ENCODE peak calls at places on chromosomes 2 and 18, in nine cellular contexts. W is tibial nerve, I is ovary, F is SK-N-SH, K is stomach, M is suprapubic skin, O is A549, A is sigmoid colon, H is HepG2. V is an unnamed sample.

GRCh38 chr2:63692002-63692606 is 103.3 kb downstream of the MDH1 start:
- DNase-seq in H (peak), A (no peak), F (peak), M (no peak), O (peak), I (no peak), W (peak), K (no peak), V (no peak)

GRCh38 chr18:59733411-59733810 is 36.2 kb upstream of the CCBE1 start:
- DNase-seq in F (no peak), I (no peak), O (no peak), M (no peak), W (no peak), A (no peak), K (no peak), H (no peak), V (no peak)

GRCh38 chr2:31523871-31524492 is 56.8 kb downstream of the SRD5A2 start:
- DNase-seq in M (no peak), K (peak), I (peak), F (peak), O (peak), A (no peak), W (peak), H (peak), V (peak)

GRCh38 chr2:138874251-138874650 is 94.1 kb upstream of the NXPH2 start:
- DNase-seq in A (no peak), K (no peak), H (no peak), W (no peak), M (no peak), I (no peak), F (no peak), O (no peak), V (no peak)

GRCh38 chr2:227503433-227504406 is 31.8 kb downstream of the AGFG1 start:
- DNase-seq in F (no peak), O (peak), H (peak), I (no peak), A (no peak), W (no peak), M (no peak), K (peak), V (peak)

GRCh38 chr2:190759749-190760213 is 110.9 kb downstream of the NAB1 start:
- DNase-seq in F (no peak), M (no peak), I (no peak), O (peak), H (peak), W (no peak), K (no peak), A (no peak), V (no peak)

GRCh38 chr2:240556553-240557100 is 1.2 kb downstream of the ANKMY1 start:
- DNase-seq in O (peak), W (no peak), M (peak), I (peak), F (peak), H (peak), A (no peak), K (peak), V (peak)

GRCh38 chr2:237181844-237182243 is 96.2 kb downstream of the COPS8 start:
- DNase-seq in K (no peak), I (peak), O (peak), H (no peak), A (peak), W (peak), M (no peak), F (no peak), V (no peak)

GRCh38 chr2:201122276-201122675 is 6.3 kb downstream of the CFLAR start:
- DNase-seq in W (no peak), M (no peak), O (no peak), A (no peak), H (no peak), F (no peak), I (no peak), K (no peak), V (no peak)

GRCh38 chr18:34493099-34493544 is 217.0 kb upstream of the DTNA start:
- DNase-seq in H (peak), K (peak), M (peak), O (no peak), W (peak), A (peak), I (peak), F (peak), V (peak)

GRCh38 chr2:3356799-3357198 is 20.8 kb downstream of the EIPR1 start:
- DNase-seq in F (no peak), K (no peak), H (no peak), A (no peak), M (no peak), I (no peak), W (no peak), O (no peak), V (no peak)

GRCh38 chr2:192007819-192008218 is 160.9 kb upstream of the CAVIN2 start:
- DNase-seq in A (no peak), I (no peak), K (no peak), F (no peak), M (no peak), W (no peak), H (no peak), O (no peak), V (no peak)

GRCh38 chr2:145777297-145777696 is 1257.4 kb upstream of the ZEB2 start:
- DNase-seq in W (no peak), M (no peak), K (no peak), A (no peak), F (no peak), H (peak), O (no peak), I (no peak), V (no peak)

GRCh38 chr18:59767732-59768131 is 70.5 kb upstream of the CCBE1 start:
- DNase-seq in O (no peak), K (no peak), M (no peak), H (no peak), I (no peak), A (no peak), W (no peak), F (no peak), V (no peak)

GRCh38 chr2:227228061-227228667 is 63.7 kb downstream of the COL4A3 start:
- DNase-seq in W (no peak), H (no peak), M (peak), K (peak), O (peak), I (no peak), F (peak), A (peak), V (peak)

GRCh38 chr2:18304849-18305248 is 255.6 kb downstream of the RDH14 start:
- DNase-seq in F (no peak), H (no peak), I (no peak), W (no peak), M (no peak), O (no peak), K (no peak), A (no peak), V (no peak)

GRCh38 chr2:191636235-191636543 is 41.7 kb upstream of the NABP1 start:
- DNase-seq in K (no peak), H (peak), A (no peak), M (no peak), O (no peak), W (no peak), I (no peak), F (no peak), V (no peak)

GRCh38 chr2:224022474-224022873 is 16.6 kb downstream of the SERPINE2 start:
- DNase-seq in H (no peak), K (no peak), M (no peak), W (no peak), O (no peak), A (no peak), I (no peak), F (no peak), V (no peak)

GRCh38 chr2:11710632-11711381 is 35.6 kb upstream of the LPIN1 start:
- DNase-seq in A (no peak), K (peak), O (no peak), H (no peak), I (no peak), M (no peak), W (no peak), F (no peak), V (no peak)

GRCh38 chr2:23065210-23065609 is 319.8 kb upstream of the KLHL29 start:
- DNase-seq in K (no peak), A (no peak), F (no peak), W (no peak), M (no peak), O (no peak), I (no peak), H (no peak), V (no peak)

GRCh38 chr2:159201321-159202063 is 85.0 kb downstream of the WDSUB1 start:
- DNase-seq in F (no peak), M (no peak), H (no peak), O (no peak), W (no peak), I (no peak), A (no peak), K (no peak), V (no peak)

GRCh38 chr2:212897296-212897695 is 254.1 kb downstream of the IKZF2 start:
- DNase-seq in O (no peak), F (no peak), H (no peak), I (no peak), W (no peak), M (no peak), A (no peak), K (no peak), V (no peak)

GRCh38 chr2:48971801-48972200 is 182.5 kb downstream of the FSHR start:
- DNase-seq in M (no peak), A (no peak), W (no peak), K (no peak), H (no peak), F (no peak), O (no peak), I (no peak), V (no peak)

GRCh38 chr2:98795535-98795902 is 64.6 kb upstream of the MGAT4A start:
- DNase-seq in M (no peak), A (no peak), I (no peak), W (no peak), O (no peak), F (no peak), K (no peak), H (peak), V (no peak)

GRCh38 chr2:37917281-37918228 is 7.5 kb upstream of the RMDN2 start:
- DNase-seq in K (no peak), H (no peak), W (no peak), I (no peak), F (no peak), A (no peak), M (no peak), O (no peak), V (no peak)

GRCh38 chr2:178845565-178846457 is 38.6 kb upstream of the TTN start:
- DNase-seq in H (no peak), W (no peak), I (no peak), O (no peak), M (no peak), K (no peak), F (no peak), A (no peak), V (no peak)

GRCh38 chr2:1486670-1487069 is 73.4 kb downstream of the TPO start:
- DNase-seq in M (no peak), W (no peak), K (no peak), O (no peak), H (no peak), F (no peak), I (no peak), A (peak), V (no peak)

GRCh38 chr2:231707625-231708049 is 688 bp upstream of the PTMA start:
- DNase-seq in W (peak), A (no peak), M (peak), F (peak), K (no peak), H (no peak), I (peak), O (no peak), V (no peak)

GRCh38 chr2:216497382-216497781 is 1.3 kb upstream of the RPL37A start:
- DNase-seq in H (no peak), I (no peak), O (no peak), K (no peak), W (no peak), A (no peak), M (no peak), F (no peak), V (no peak)

GRCh38 chr18:500230-500555 is 308 bp downstream of the COLEC12 start:
- DNase-seq in W (no peak), F (peak), O (no peak), M (no peak), H (no peak), K (no peak), A (peak), I (no peak), V (no peak)

GRCh38 chr2:99404800-99405669 is 67.8 kb downstream of the EIF5B start:
- DNase-seq in H (no peak), W (no peak), K (no peak), A (no peak), F (no peak), M (no peak), I (no peak), O (no peak), V (no peak)

GRCh38 chr2:105893011-105893995 is 148.6 kb downstream of the NCK2 start:
- DNase-seq in O (no peak), M (no peak), W (no peak), K (no peak), A (no peak), H (no peak), F (no peak), I (no peak), V (no peak)

GRCh38 chr2:205405752-205406151 is 276.5 kb upstream of the NRP2 start:
- DNase-seq in F (no peak), O (no peak), I (no peak), M (no peak), A (no peak), K (no peak), H (no peak), W (no peak), V (no peak)

GRCh38 chr2:143617803-143618415 is 488.7 kb downstream of the ARHGAP15 start:
- DNase-seq in W (no peak), K (no peak), F (no peak), A (no peak), O (no peak), H (no peak), M (no peak), I (no peak), V (no peak)

GRCh38 chr2:118148133-118148532 is 59.9 kb downstream of the INSIG2 start:
- DNase-seq in I (no peak), F (no peak), K (no peak), H (no peak), A (no peak), W (no peak), O (no peak), M (no peak), V (no peak)

GRCh38 chr2:150303281-150303680 is 184.2 kb downstream of the RND3 start:
- DNase-seq in H (no peak), A (no peak), O (no peak), M (no peak), F (no peak), K (no peak), W (no peak), I (no peak), V (no peak)

GRCh38 chr2:211237586-211237985 is 681.2 kb downstream of the CPS1 start:
- DNase-seq in O (no peak), W (no peak), M (no peak), F (no peak), H (no peak), I (no peak), K (no peak), A (no peak), V (no peak)

GRCh38 chr2:66846887-66847286 is 412.0 kb downstream of the MEIS1 start:
- DNase-seq in O (no peak), W (no peak), M (no peak), F (no peak), A (no peak), I (no peak), K (no peak), H (peak), V (no peak)

GRCh38 chr2:181176540-181176939 is 196.1 kb downstream of the UBE2E3 start:
- DNase-seq in I (no peak), O (no peak), M (no peak), W (no peak), H (no peak), A (no peak), F (no peak), K (no peak), V (no peak)

GRCh38 chr2:181178130-181178529 is 197.7 kb downstream of the UBE2E3 start:
- DNase-seq in M (no peak), H (no peak), I (no peak), F (no peak), K (no peak), O (no peak), A (no peak), W (no peak), V (no peak)

GRCh38 chr2:181174880-181175590 is 194.6 kb downstream of the UBE2E3 start:
- DNase-seq in K (no peak), I (no peak), A (no peak), M (no peak), W (no peak), F (no peak), H (no peak), O (no peak), V (no peak)

GRCh38 chr2:181177376-181177775 is 197.0 kb downstream of the UBE2E3 start:
- DNase-seq in H (no peak), I (no peak), A (no peak), O (no peak), K (no peak), F (no peak), M (no peak), W (no peak), V (no peak)

DNA sequence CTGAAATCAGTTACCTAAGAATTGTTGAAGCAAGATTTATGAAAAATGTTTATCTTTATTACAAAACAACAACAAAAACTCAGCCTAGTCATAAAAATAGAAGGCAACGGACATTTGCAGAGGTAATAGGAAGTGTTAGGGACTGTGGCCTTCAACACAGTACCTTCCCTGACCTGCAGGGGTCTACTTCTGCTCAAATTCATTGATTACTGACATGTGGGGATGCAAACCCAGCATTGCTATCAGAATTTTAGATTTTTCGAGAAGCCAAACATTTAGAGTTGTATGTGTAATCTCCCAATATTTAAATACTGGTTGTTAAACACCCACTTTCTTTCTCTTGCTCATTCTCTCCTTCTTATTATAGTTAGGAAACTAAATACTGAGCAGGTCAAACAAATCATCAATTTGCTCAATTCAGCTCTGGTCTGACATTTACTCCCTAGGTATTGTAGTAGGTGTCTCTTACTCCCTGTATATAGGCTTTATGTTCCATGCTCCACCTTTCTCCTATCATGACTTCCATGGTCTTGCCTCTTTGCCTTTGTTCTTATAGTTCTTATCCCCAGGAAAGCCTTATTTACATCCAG is 198.5 kb downstream of the UBE2E3 start:
- DNase-seq in A (no peak), I (no peak), H (peak), W (no peak), F (peak), M (no peak), O (no peak), K (no peak), V (no peak)
- TF ChIP-seq CTCF in A (no peak), I (no peak), H (peak), W (peak), F (peak), M (peak), O (no peak), K (peak), V (no peak)

DNA sequence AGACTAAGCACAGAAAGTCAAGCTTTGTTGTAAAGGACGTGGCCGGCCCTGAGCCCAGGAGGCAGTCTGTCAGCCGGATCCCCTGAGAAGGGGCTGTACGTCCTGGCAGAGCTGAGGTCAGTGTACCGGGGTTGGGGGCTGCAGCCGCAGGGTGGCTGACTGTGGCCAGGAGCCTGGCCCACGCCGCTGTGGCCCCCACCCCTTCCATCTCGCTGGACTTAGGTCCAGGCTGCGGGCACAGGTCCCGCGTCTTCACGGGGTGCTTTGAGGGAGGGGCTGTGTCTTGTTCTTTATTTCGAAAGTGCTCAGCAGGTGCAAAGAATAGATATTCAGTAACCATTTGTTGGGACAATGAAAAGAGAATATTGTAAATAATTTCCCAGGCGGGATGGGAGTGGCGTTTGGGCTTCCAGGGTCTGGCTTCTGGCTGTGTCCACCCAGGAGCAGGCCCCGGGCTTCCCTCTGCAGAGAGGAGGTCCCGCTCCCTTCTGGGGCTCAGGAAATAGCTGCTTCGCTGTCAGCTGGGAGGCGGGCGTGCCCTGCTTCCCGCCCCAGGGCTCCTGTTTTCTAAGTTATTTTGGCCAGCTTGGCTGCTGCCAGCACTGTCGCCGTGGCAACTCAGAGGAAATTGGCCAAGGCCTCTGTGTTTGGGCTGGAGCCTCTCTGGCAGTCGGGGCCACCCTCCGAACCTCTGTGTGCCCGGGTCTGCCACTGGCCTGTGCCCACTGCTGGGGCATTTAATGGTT is 7.4 kb downstream of the NFATC1 start:
- DNase-seq in K (peak), A (peak), M (peak), I (no peak), H (no peak), W (peak), O (no peak), F (no peak), V (peak)
- TF ChIP-seq EP300 in K (no peak), A (no peak), M (no peak), I (no peak), H (no peak), W (peak), O (no peak), F (no peak), V (no peak)

GRCh38 chr2:75481041-75481836 is 79.5 kb downstream of the EVA1A start:
- DNase-seq in O (no peak), F (peak), H (peak), A (no peak), I (no peak), M (no peak), W (no peak), K (no peak), V (no peak)
- TF ChIP-seq CTCF in O (peak), F (peak), H (peak), A (no peak), I (no peak), M (no peak), W (no peak), K (no peak), V (no peak)

DNA sequence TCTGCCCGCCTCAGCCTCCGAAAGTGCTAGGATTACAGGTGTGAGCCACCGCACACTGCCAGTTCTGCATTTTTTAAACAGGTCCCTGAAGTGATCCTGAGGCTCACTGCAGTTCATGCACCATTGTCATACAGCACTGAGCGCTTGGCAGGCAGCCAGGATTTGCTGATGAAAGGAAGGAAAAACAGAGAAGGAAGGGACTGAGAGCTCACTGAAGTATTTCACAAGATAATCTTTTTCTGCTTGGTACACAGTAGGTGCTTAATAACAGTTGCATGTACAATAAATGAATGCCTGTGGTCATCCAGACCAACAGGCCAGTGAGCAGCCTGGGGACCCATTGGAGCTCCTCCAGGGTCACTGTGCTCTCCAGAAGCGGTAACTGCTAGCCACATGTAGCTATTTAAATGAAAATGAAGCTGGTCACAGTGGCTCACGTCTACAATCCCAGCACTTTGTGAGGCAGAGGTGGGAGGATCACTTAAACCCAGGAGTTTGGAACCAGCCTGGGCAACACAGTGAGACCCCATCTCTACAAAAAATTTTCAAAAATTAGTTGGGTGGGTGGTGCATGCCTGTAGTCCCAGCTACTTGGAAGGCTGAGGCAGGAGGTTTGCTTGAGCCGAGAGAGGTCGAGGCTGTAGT is 33.1 kb upstream of the SMAD7 start:
- DNase-seq in K (peak), I (no peak), O (no peak), W (no peak), A (no peak), F (no peak), H (peak), M (no peak), V (no peak)
- TF ChIP-seq EP300 in K (no peak), I (no peak), O (no peak), W (no peak), A (no peak), F (no peak), H (no peak), M (no peak), V (no peak)

GRCh38 chr2:198006733-198007132 is 202.3 kb downstream of the PLCL1 start:
- DNase-seq in I (no peak), W (no peak), O (no peak), F (no peak), K (no peak), H (no peak), M (no peak), A (no peak), V (no peak)
- TF ChIP-seq CTCF in I (no peak), W (no peak), O (no peak), F (no peak), K (no peak), H (no peak), M (no peak), A (no peak), V (no peak)

GRCh38 chr2:26284132-26284531 is 39.4 kb downstream of the HADHB start:
- DNase-seq in M (no peak), I (no peak), K (no peak), O (no peak), A (no peak), W (no peak), H (no peak), F (no peak), V (no peak)
- TF ChIP-seq EP300 in M (no peak), I (no peak), K (no peak), O (no peak), A (no peak), W (no peak), H (no peak), F (no peak), V (no peak)